ENCODE peak calls at places on chromosome 7, in five cellular contexts. G, B, X, D and V are unnamed samples.

GRCh38 chr7:156456032-156456431 is 184.5 kb upstream of the RNF32 start:
- DNase-seq in G (no peak), B (no peak), X (no peak), D (no peak), V (no peak)

GRCh38 chr7:471191-471865 is 48.3 kb downstream of the PDGFA start:
- DNase-seq in G (no peak), B (no peak), X (no peak), D (peak), V (no peak)

GRCh38 chr7:136937436-136937835 is 69.0 kb downstream of the CHRM2 start:
- DNase-seq in G (no peak), B (no peak), X (no peak), D (no peak), V (no peak)

GRCh38 chr7:70790215-70791073 is 341.5 kb upstream of the GALNT17 start:
- DNase-seq in G (no peak), B (no peak), X (no peak), D (no peak), V (no peak)

GRCh38 chr7:46091071-46091470 is 170.0 kb upstream of the IGFBP3 start:
- DNase-seq in G (no peak), B (no peak), X (no peak), D (no peak), V (no peak)

GRCh38 chr7:98189559-98189958 is 21.7 kb upstream of the BHLHA15 start:
- DNase-seq in G (no peak), B (no peak), X (no peak), D (no peak), V (no peak)

GRCh38 chr7:116783666-116784318 is 78.6 kb upstream of the CAPZA2 start:
- DNase-seq in G (no peak), B (no peak), X (no peak), D (no peak), V (no peak)

GRCh38 chr7:11835260-11835659 is 3.3 kb upstream of the THSD7A start:
- DNase-seq in G (no peak), B (peak), X (peak), D (no peak), V (no peak)

GRCh38 chr7:90407484-90407821 is 4.2 kb downstream of the CLDN12 start:
- DNase-seq in G (no peak), B (no peak), X (no peak), D (no peak), V (no peak)

GRCh38 chr7:47254081-47255006 is 327.6 kb downstream of the TNS3 start:
- DNase-seq in G (peak), B (peak), X (peak), D (peak), V (peak)

GRCh38 chr7:19970514-19970913 is 197.1 kb upstream of the TMEM196 start:
- DNase-seq in G (no peak), B (no peak), X (no peak), D (no peak), V (no peak)

GRCh38 chr7:114652041-114652440 is 237.4 kb downstream of the FOXP2 start:
- DNase-seq in G (no peak), B (no peak), X (no peak), D (no peak), V (no peak)

GRCh38 chr7:156604311-156604710 is 36.3 kb upstream of the RNF32 start:
- DNase-seq in G (no peak), B (peak), X (no peak), D (no peak), V (no peak)

GRCh38 chr7:158413962-158414961 is 173.4 kb downstream of the PTPRN2 start:
- DNase-seq in G (no peak), B (no peak), X (no peak), D (no peak), V (no peak)

GRCh38 chr7:113188396-113188795 is 70.0 kb upstream of the SMIM30 start:
- DNase-seq in G (no peak), B (no peak), X (no peak), D (no peak), V (no peak)

GRCh38 chr7:117941138-117941810 is 68.0 kb upstream of the CTTNBP2 start:
- DNase-seq in G (no peak), B (peak), X (no peak), D (no peak), V (no peak)

GRCh38 chr7:138029941-138030340 is 28.1 kb upstream of the CREB3L2 start:
- DNase-seq in G (no peak), B (no peak), X (peak), D (no peak), V (no peak)

GRCh38 chr7:93228302-93228701 is 2.0 kb upstream of the HEPACAM2 start:
- DNase-seq in G (peak), B (peak), X (peak), D (no peak), V (peak)

GRCh38 chr7:131107343-131108211 is 220.1 kb upstream of the MKLN1 start:
- DNase-seq in G (peak), B (peak), X (peak), D (peak), V (peak)

GRCh38 chr7:47337531-47337930 is 244.4 kb downstream of the TNS3 start:
- DNase-seq in G (peak), B (no peak), X (no peak), D (peak), V (peak)

GRCh38 chr7:38102486-38102885 is 75.6 kb upstream of the STARD3NL start:
- DNase-seq in G (no peak), B (peak), X (peak), D (no peak), V (no peak)

GRCh38 chr7:45677311-45677900 is 103.2 kb downstream of the ADCY1 start:
- DNase-seq in G (no peak), B (no peak), X (no peak), D (no peak), V (no peak)

GRCh38 chr7:4479367-4480039 is 202.6 kb upstream of the FOXK1 start:
- DNase-seq in G (peak), B (peak), X (peak), D (peak), V (peak)

GRCh38 chr7:33107136-33108066 is 1.8 kb downstream of the RP9 start:
- DNase-seq in G (peak), B (peak), X (peak), D (peak), V (peak)

GRCh38 chr7:127638197-127638596 is 13.8 kb upstream of the SND1 start:
- DNase-seq in G (no peak), B (no peak), X (no peak), D (no peak), V (no peak)

GRCh38 chr7:16078076-16078952 is 343.0 kb downstream of the CRPPA start:
- DNase-seq in G (peak), B (peak), X (peak), D (no peak), V (peak)

GRCh38 chr7:2512179-2512644 is 7.4 kb upstream of the LFNG start:
- DNase-seq in G (peak), B (no peak), X (no peak), D (no peak), V (peak)

GRCh38 chr7:77479536-77480088 is 57.5 kb upstream of the PTPN12 start:
- DNase-seq in G (no peak), B (peak), X (peak), D (no peak), V (no peak)

GRCh38 chr7:156151082-156151481 is 338.8 kb upstream of the SHH start:
- DNase-seq in G (no peak), B (no peak), X (no peak), D (no peak), V (no peak)

GRCh38 chr7:26151096-26151495 is 902 bp upstream of the NFE2L3 start:
- DNase-seq in G (no peak), B (no peak), X (no peak), D (no peak), V (no peak)

GRCh38 chr7:113912881-113913280 is 5.9 kb downstream of the PPP1R3A start:
- DNase-seq in G (no peak), B (no peak), X (no peak), D (no peak), V (no peak)

GRCh38 chr7:41328544-41328943 is 374.3 kb downstream of the INHBA start:
- DNase-seq in G (no peak), B (peak), X (peak), D (no peak), V (no peak)

GRCh38 chr7:106775552-106775936 is 89.5 kb upstream of the PIK3CG start:
- DNase-seq in G (no peak), B (peak), X (peak), D (no peak), V (no peak)

GRCh38 chr7:31096882-31097258 is 44.8 kb downstream of the ADCYAP1R1 start:
- DNase-seq in G (no peak), B (no peak), X (no peak), D (no peak), V (no peak)

GRCh38 chr7:20651960-20652544 is 36.6 kb downstream of the ABCB5 start:
- DNase-seq in G (peak), B (no peak), X (peak), D (no peak), V (no peak)

DNA sequence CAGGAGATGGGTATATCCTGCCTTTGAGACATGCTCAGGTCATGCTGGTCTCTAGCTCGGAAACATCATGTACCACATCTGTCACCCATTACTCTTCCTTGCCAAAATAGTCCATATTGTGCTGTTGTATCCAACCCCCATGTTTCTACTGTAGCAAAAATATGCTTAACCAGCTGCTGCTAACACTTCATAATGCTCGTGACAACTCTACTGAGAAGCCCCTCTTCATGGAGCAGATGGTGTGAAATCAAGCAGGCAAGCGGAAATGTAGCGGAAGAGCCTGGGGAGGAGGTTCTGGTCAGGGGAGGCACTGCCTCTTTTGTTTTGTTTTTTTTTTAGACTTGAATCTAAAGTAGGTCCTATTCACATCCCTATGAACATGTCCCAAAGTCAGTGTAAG is 82.9 kb downstream of the NPY start:
- DNase-seq in G (no peak), B (no peak), X (no peak), D (no peak), V (no peak)
- TF ChIP-seq CTCF in G (no peak), B (no peak), X (no peak), D (no peak), V (no peak)

GRCh38 chr7:24057243-24057642 is 226.7 kb upstream of the NPY start:
- DNase-seq in G (no peak), B (no peak), X (no peak), D (no peak), V (no peak)
- TF ChIP-seq CTCF in G (peak), B (no peak), X (no peak), D (peak), V (no peak)

DNA sequence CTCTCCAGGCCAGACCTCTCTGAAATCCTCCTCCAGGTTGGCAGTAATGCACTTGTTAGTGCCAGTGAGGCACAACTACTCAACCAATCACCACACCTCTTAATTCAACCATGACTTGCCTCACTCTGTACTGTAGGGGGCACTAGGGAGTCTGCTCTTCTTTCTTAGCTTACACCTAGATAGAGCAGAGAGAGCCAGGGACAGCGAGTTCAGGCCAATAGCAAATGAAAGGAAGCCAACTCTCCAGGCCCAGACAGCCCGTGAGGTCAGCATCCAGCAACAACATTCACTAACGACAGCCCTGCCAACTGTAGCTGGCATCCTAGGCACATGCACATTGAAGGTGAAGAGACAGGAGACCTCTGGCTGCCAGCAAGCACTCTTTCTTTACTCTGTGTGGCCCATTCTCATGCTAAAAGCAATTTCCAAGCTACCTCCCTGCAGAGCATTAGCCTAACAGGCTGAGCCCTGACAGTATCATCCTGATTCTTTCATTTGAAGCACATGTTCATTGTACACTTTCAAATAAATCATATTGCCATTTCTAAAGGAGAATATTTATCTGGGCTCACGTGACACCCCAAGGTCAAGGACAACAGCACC is 136.3 kb downstream of the DPY19L1 start:
- DNase-seq in G (peak), B (no peak), X (peak), D (peak), V (peak)
- TF ChIP-seq CTCF in G (peak), B (no peak), X (peak), D (peak), V (no peak)

GRCh38 chr7:105760549-105761447 is 115.6 kb downstream of the ATXN7L1 start:
- DNase-seq in G (no peak), B (peak), X (peak), D (no peak), V (no peak)
- TF ChIP-seq CTCF in G (no peak), B (no peak), X (no peak), D (no peak), V (no peak)

GRCh38 chr7:23021581-23021980 is 7.7 kb upstream of the HYCC1 start:
- DNase-seq in G (no peak), B (no peak), X (no peak), D (no peak), V (no peak)
- TF ChIP-seq CTCF in G (no peak), B (no peak), X (no peak), D (no peak), V (no peak)